ENCODE peak calls at places on chromosomes 3 and 15, in five cellular contexts. A is SK-N-SH, U is neural progenitor cell, Z is GM23338, I is MM.1S. N is an unnamed sample. For H3F3A, the result is how much of the 10 kb centered on the place peaks cover.

GRCh38 chr3:12938258-12938711 is 96.9 kb upstream of the RPL32 start:
- DNase-seq in A (no peak), U (no peak), I (no peak), Z (no peak), N (peak)

GRCh38 chr3:10774129-10774670 is 41.8 kb upstream of the SLC6A11 start:
- DNase-seq in A (no peak), I (no peak), U (no peak), Z (no peak), N (no peak)

GRCh38 chr3:12769761-12770160 is 10.7 kb upstream of the TMEM40 start:
- DNase-seq in Z (no peak), I (no peak), A (no peak), U (no peak), N (no peak)

GRCh38 chr3:59979542-59979941 is 929.7 kb upstream of the CFAP20DC start:
- DNase-seq in Z (no peak), U (no peak), I (no peak), A (no peak), N (no peak)

GRCh38 chr3:196774845-196775422 is 35.3 kb downstream of the PAK2 start:
- DNase-seq in Z (no peak), U (no peak), I (no peak), A (no peak), N (peak)

GRCh38 chr15:49831206-49831965 is 210.5 kb downstream of the DTWD1 start:
- DNase-seq in I (no peak), Z (no peak), A (no peak), U (no peak), N (peak)

GRCh38 chr3:52313188-52313773 is 2.8 kb upstream of the DNAH1 start:
- DNase-seq in I (no peak), U (no peak), A (no peak), Z (no peak), N (no peak)

GRCh38 chr15:98321916-98322315 is 326.4 kb upstream of the IGF1R start:
- DNase-seq in A (no peak), U (no peak), Z (no peak), I (no peak), N (no peak)

GRCh38 chr3:133885241-133885711 is 10.4 kb downstream of the RAB6B start:
- DNase-seq in I (no peak), Z (no peak), U (no peak), A (no peak), N (no peak)

GRCh38 chr15:52803543-52804306 is 13.6 kb upstream of the ONECUT1 start:
- DNase-seq in Z (peak), U (peak), A (no peak), I (peak), N (no peak)

GRCh38 chr3:3998140-3998977 is 199.1 kb downstream of the LRRN1 start:
- DNase-seq in A (peak), I (peak), Z (peak), U (peak), N (peak)

GRCh38 chr15:41965441-41966413 is 6.6 kb downstream of the EHD4 start:
- DNase-seq in A (no peak), U (no peak), Z (peak), I (no peak), N (peak)

GRCh38 chr3:160704006-160704405 is 27.0 kb downstream of the ARL14 start:
- DNase-seq in Z (no peak), I (no peak), U (no peak), A (no peak), N (peak)

GRCh38 chr3:13548696-13549512 is at the start of gene FBLN2:
- DNase-seq in U (peak), Z (peak), A (peak), I (no peak), N (peak)

GRCh38 chr3:124295358-124295757 is 303.4 kb upstream of the ROPN1 start:
- DNase-seq in Z (no peak), I (no peak), A (no peak), U (no peak), N (no peak)

GRCh38 chr15:48823706-48824105 is 12.8 kb upstream of the CEP152 start:
- DNase-seq in I (no peak), Z (no peak), A (no peak), U (no peak), N (no peak)

GRCh38 chr15:72222433-72222832 is 8.6 kb downstream of the PKM start:
- DNase-seq in Z (no peak), A (no peak), U (no peak), I (no peak), N (peak)

GRCh38 chr3:100458814-100459213 is 33.6 kb upstream of the TMEM45A start:
- DNase-seq in A (no peak), U (no peak), I (no peak), Z (no peak), N (no peak)

GRCh38 chr3:46612324-46612723 is at the start of gene FAM240A:
- DNase-seq in A (no peak), U (peak), Z (no peak), I (no peak), N (peak)

GRCh38 chr15:58724471-58724870 is 25.0 kb downstream of the ADAM10 start:
- DNase-seq in A (no peak), U (no peak), I (no peak), Z (no peak), N (peak)

GRCh38 chr3:122794779-122795673 is at the start of gene SLC49A4:
- DNase-seq in Z (peak), U (peak), A (peak), I (peak), N (peak)

GRCh38 chr15:98524838-98525540 is 123.3 kb upstream of the IGF1R start:
- DNase-seq in A (no peak), Z (no peak), I (no peak), U (no peak), N (no peak)

GRCh38 chr3:120773932-120774331 is 31.4 kb downstream of the GTF2E1 start:
- DNase-seq in A (no peak), Z (no peak), I (no peak), U (no peak), N (peak)

GRCh38 chr15:75163150-75163564 is 38.5 kb upstream of the C15orf39 start:
- DNase-seq in Z (no peak), A (no peak), U (no peak), I (no peak), N (no peak)

GRCh38 chr3:16302082-16302631 is 37.1 kb downstream of the OXNAD1 start:
- DNase-seq in Z (peak), A (no peak), U (peak), I (peak), N (no peak)

GRCh38 chr3:16304065-16305010 is 39.3 kb downstream of the OXNAD1 start:
- DNase-seq in I (no peak), U (no peak), Z (no peak), A (no peak), N (no peak)

GRCh38 chr3:16307832-16308531 is 43.0 kb downstream of the OXNAD1 start:
- DNase-seq in U (no peak), A (no peak), Z (no peak), I (no peak), N (no peak)

GRCh38 chr3:16303037-16303436 is 38.0 kb downstream of the OXNAD1 start:
- DNase-seq in U (no peak), I (no peak), Z (no peak), A (no peak), N (no peak)

GRCh38 chr3:16305121-16305541 is 40.1 kb downstream of the OXNAD1 start:
- DNase-seq in A (no peak), I (no peak), Z (no peak), U (no peak), N (no peak)
- H3F3A ChIP-seq in A (under half), I (under half), Z (under half), U (under half), N (under half)

GRCh38 chr3:43728947-43729346 is 38.2 kb downstream of the ABHD5 start:
- DNase-seq in I (no peak), A (no peak), Z (no peak), U (no peak), N (no peak)
- TF ChIP-seq EZH2phosphoT487 in I (no peak), A (no peak), Z (no peak), U (no peak), N (no peak)

GRCh38 chr3:172362583-172362982 is 85.7 kb downstream of the GHSR start:
- DNase-seq in A (no peak), U (no peak), Z (no peak), I (no peak), N (no peak)

GRCh38 chr3:172365028-172365567 is 83.2 kb downstream of the GHSR start:
- DNase-seq in U (no peak), A (no peak), I (no peak), Z (peak), N (no peak)

GRCh38 chr3:172367205-172368105 is 80.8 kb downstream of the GHSR start:
- DNase-seq in A (peak), U (no peak), I (no peak), Z (no peak), N (no peak)

GRCh38 chr3:172369590-172370259 is 78.5 kb downstream of the GHSR start:
- DNase-seq in A (no peak), I (no peak), Z (no peak), U (no peak), N (no peak)

GRCh38 chr3:172364374-172365027 is 83.8 kb downstream of the GHSR start:
- DNase-seq in U (no peak), I (no peak), A (no peak), Z (no peak), N (no peak)
- H3F3A ChIP-seq in U (under half), I (under half), A (under half), Z (under half), N (under half)

DNA sequence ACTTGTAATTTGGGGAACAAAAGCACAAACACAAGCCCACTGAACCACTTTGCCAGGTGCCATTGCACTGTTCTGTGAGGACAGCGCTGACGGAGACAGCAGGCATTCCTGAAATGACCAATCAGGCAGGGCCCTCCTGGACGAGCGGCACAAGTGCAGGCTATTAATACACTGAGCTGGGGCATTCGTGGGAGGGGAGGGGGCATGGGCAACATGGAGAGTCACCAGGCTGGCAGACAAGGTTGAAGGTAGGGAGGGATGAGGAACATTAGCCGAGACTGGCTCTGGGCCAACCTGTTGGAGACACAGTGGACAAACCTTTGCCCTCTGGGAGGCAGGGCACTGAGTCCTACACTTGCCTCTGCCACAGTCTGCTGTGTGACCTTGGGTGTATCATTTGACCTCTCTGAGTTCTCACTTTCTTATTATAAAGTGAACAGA is 45.6 kb downstream of the NOX5 start:
- DNase-seq in A (no peak), I (no peak), Z (peak), U (peak), N (no peak)
- TF ChIP-seq EZH2phosphoT487 in A (no peak), I (no peak), Z (no peak), U (no peak), N (no peak)

DNA sequence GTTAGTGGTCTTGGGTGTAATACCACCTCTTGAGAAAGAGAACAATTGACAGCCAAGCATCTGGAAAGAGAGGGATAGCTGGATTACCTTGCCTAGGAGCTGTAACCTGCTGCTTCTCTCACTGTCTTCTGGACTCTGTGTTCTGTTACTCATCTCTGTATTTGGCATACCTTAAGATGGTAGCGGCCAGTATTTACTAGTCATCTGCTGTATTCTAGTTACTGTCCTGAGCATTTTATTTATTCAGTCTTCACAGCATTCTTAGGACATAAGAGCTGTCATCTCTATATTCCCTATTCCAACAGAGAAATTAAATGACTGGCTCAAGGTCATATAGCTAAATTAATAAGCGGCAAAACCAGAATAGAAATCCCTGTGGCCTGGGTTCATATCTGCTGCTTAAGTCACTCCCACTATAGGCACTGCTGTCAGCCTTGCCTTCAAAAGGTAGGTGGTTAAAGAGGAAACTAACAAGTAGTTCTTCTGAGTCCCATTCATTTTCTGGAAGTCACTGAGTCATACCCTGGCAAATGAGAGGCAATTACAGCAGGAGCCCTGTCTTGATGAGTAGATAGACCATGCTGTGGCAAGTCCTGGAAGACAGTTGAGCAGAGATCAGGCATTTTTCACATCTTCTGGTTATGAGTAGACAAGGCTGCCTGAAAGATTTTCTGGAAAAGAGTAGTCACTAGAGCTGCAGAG is 68.2 kb downstream of the RAB7A start:
- DNase-seq in U (no peak), I (no peak), Z (no peak), A (no peak), N (peak)
- H3F3A ChIP-seq in U (under half), I (under half), Z (under half), A (under half), N (under half)

DNA sequence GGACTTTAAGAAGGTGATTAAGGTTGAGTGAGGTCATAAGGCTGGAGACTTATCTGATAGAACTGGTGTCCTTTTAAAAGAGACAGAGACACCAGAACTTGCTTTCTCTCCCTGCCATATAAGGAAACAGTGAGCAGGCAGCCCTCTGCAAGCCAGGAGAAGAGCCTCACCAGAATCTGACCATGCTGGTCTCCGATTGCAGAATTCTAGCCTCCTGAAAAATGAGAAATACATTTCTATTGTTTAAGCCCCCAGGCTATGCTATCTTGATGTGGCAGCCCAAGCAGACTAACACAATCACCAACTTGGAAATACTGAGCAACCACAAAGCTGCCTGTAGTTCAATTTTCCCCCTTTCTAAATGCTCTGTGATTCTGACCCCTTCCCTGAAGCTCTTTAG is 161.4 kb upstream of the RARB start:
- DNase-seq in A (no peak), Z (no peak), U (no peak), I (no peak), N (no peak)
- TF ChIP-seq EZH2phosphoT487 in A (no peak), Z (no peak), U (no peak), I (no peak), N (no peak)

N was measured in GM23248.